ENCODE peak calls at places on chromosomes 5 and 9, in five cellular contexts. I is ovary; Y is left ventricle myocardium inferior; M is CD8-positive, alpha-beta T cell; A is uterus. J is an unnamed sample. For H3K4me1, the result is how much of the 10 kb centered on the place peaks cover.

GRCh38 chr5:58871648-58872242 is 288.9 kb downstream of the RAB3C start:
- DNase-seq in M (no peak), I (no peak), Y (no peak), A (no peak), J (no peak)

GRCh38 chr9:68546596-68547390 is 6.1 kb upstream of the TMEM252 start:
- DNase-seq in A (no peak), Y (no peak), I (no peak), M (no peak), J (no peak)

GRCh38 chr9:126690431-126691051 is 76.8 kb downstream of the LMX1B start:
- DNase-seq in I (no peak), Y (peak), A (no peak), M (peak), J (no peak)

GRCh38 chr5:159402328-159402727 is 72.0 kb upstream of the IL12B start:
- DNase-seq in I (no peak), M (no peak), Y (no peak), A (no peak), J (no peak)

GRCh38 chr5:68529581-68529980 is 314.0 kb downstream of the PIK3R1 start:
- DNase-seq in Y (no peak), A (no peak), I (no peak), M (no peak), J (no peak)

GRCh38 chr5:116115163-116115562 is 30.3 kb downstream of the COMMD10 start:
- DNase-seq in Y (no peak), A (no peak), I (no peak), M (no peak), J (no peak)

GRCh38 chr5:90640484-90641059 is 82.0 kb downstream of the ADGRV1 start:
- DNase-seq in A (no peak), I (no peak), Y (no peak), M (no peak), J (no peak)

GRCh38 chr5:178106556-178107239 is 6.6 kb upstream of the N4BP3 start:
- DNase-seq in Y (no peak), M (no peak), I (no peak), A (no peak), J (no peak)

GRCh38 chr5:114122852-114123251 is 239.0 kb upstream of the KCNN2 start:
- DNase-seq in Y (no peak), A (no peak), M (no peak), I (no peak), J (no peak)

GRCh38 chr5:9604416-9604815 is 25.7 kb downstream of the TAS2R1 start:
- DNase-seq in Y (no peak), M (no peak), I (no peak), A (no peak), J (no peak)

GRCh38 chr9:27785714-27786100 is 212.4 kb upstream of the C9orf72 start:
- DNase-seq in Y (no peak), M (no peak), I (no peak), A (no peak), J (no peak)

GRCh38 chr5:95043648-95044047 is 241.2 kb downstream of the MCTP1 start:
- DNase-seq in M (no peak), I (no peak), Y (no peak), A (no peak), J (no peak)

GRCh38 chr5:111792659-111793058 is 35.7 kb upstream of the NREP start:
- DNase-seq in Y (no peak), A (no peak), I (no peak), M (no peak), J (no peak)

GRCh38 chr9:108885643-108886348 is 23.7 kb downstream of the ACTL7A start:
- DNase-seq in M (peak), A (no peak), I (peak), Y (no peak), J (no peak)

GRCh38 chr5:142652563-142652962 is 33.3 kb downstream of the FGF1 start:
- DNase-seq in A (no peak), M (no peak), Y (no peak), I (no peak), J (no peak)

GRCh38 chr9:131583836-131584555 is 38.7 kb downstream of the PRRT1B start:
- DNase-seq in M (no peak), A (no peak), I (no peak), Y (no peak), J (no peak)

GRCh38 chr9:137045294-137046093 is 483 bp downstream of the NPDC1 start:
- DNase-seq in Y (no peak), M (no peak), I (peak), A (no peak), J (no peak)
- H3K4me3 ChIP-seq in Y (peak), M (peak), I (peak), A (peak), J (peak)

GRCh38 chr5:7468742-7469141 is 72.8 kb downstream of the ADCY2 start:
- DNase-seq in A (no peak), I (no peak), M (no peak), Y (no peak), J (no peak)
- TF ChIP-seq CTCF in A (no peak), I (no peak), M (no peak), Y (no peak), J (no peak)

GRCh38 chr9:89065921-89066320 is 74.7 kb downstream of the S1PR3 start:
- DNase-seq in M (no peak), Y (no peak), A (no peak), I (no peak), J (no peak)
- H3K4me1 ChIP-seq in M (under half), Y (under half), A (under half), I (under half), J (under half)

DNA sequence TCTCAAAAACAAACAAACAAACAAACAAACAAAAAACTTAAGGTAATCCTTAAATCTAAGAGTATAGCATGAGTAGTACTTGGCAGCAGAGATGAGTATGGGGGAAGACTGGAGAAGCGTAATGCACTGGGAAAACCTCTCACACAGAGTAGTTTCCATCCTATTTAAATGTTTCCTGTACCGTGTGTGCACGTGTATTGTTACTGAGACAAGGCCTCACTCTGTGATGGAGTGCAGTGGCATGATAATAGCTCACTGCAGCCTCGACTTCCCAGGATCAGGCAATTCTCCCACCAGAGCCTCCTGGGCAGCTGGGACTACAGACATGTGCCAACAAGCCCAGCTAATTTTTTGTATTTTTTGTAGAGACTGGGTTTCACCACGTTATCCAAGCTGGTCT is 2.9 kb downstream of the UIMC1 start:
- DNase-seq in A (no peak), I (no peak), M (no peak), Y (no peak), J (no peak)
- H3K4me3 ChIP-seq in A (no peak), I (no peak), M (no peak), Y (no peak), J (no peak)

DNA sequence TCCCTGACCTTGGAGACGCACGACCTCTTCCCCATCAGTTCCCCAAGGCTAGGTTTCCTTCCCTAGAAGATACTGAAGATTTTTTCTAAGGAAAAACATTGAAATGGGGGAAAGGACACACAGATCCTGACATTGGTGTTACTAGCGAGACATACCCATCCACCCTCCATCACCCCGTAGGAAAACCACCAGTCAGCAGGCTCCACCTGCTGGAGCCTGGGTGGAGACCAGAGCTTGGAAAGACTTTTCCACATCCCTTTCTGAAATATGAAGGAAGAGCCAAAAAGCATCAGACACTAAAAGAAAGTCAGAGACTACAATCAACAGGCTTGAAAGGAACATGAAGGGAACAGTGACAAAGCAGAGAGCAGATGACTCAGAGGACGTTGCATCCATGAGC is 638.0 kb downstream of the IRX1 start:
- DNase-seq in I (no peak), M (no peak), Y (no peak), A (no peak), J (no peak)
- TF ChIP-seq CTCF in I (no peak), M (no peak), Y (peak), A (no peak), J (no peak)

DNA sequence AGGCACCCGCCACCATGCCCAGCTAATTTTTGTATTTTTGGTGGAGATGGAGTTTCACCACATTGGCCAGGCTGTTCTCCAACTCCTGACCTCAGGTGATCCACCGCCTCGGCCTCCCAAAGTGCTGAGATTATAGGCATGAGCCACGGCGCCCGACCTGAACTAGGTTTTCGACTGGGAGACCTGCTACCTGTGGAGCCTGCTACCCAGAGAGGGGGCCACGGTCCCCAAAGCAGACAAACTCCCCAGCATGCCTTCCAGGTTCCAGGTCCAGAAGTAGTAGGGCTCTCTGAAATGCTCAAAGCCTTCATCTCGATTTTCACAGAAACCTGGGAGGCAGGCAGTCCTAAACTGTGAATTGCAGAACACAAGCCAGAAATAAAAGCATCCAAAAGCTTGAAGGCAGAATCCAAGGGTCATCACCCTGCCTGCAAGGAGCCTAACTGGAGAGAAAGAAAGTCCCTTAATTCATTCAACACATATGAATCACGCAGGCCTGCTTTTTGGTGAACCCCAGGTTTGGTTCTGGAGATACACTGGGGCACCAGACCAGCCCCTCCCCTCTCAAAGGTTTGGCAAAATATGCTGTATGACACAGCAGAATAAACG is 4.6 kb upstream of the IRF1 start:
- DNase-seq in M (no peak), A (no peak), Y (no peak), I (peak), J (no peak)
- H3K4me1 ChIP-seq in M (half or more), A (under half), Y (half or more), I (under half), J (under half)

GRCh38 chr5:150167163-150167798 is 703 bp downstream of the CDX1 start:
- DNase-seq in I (no peak), Y (no peak), A (no peak), M (no peak), J (no peak)
- H3K4me3 ChIP-seq in I (peak), Y (no peak), A (no peak), M (no peak), J (no peak)

GRCh38 chr9:86102626-86103025 is 3.3 kb upstream of the GOLM1 start:
- DNase-seq in I (no peak), A (no peak), Y (no peak), M (no peak), J (no peak)

GRCh38 chr9:86096382-86096781 is 3.0 kb downstream of the GOLM1 start:
- DNase-seq in M (no peak), Y (no peak), I (no peak), A (no peak), J (no peak)

GRCh38 chr9:86097510-86098224 is 1.7 kb downstream of the GOLM1 start:
- DNase-seq in M (no peak), I (no peak), Y (no peak), A (no peak), J (no peak)

GRCh38 chr9:86099695-86100364 is 472 bp upstream of the GOLM1 start:
- DNase-seq in Y (peak), M (peak), I (peak), A (peak), J (no peak)

DNA sequence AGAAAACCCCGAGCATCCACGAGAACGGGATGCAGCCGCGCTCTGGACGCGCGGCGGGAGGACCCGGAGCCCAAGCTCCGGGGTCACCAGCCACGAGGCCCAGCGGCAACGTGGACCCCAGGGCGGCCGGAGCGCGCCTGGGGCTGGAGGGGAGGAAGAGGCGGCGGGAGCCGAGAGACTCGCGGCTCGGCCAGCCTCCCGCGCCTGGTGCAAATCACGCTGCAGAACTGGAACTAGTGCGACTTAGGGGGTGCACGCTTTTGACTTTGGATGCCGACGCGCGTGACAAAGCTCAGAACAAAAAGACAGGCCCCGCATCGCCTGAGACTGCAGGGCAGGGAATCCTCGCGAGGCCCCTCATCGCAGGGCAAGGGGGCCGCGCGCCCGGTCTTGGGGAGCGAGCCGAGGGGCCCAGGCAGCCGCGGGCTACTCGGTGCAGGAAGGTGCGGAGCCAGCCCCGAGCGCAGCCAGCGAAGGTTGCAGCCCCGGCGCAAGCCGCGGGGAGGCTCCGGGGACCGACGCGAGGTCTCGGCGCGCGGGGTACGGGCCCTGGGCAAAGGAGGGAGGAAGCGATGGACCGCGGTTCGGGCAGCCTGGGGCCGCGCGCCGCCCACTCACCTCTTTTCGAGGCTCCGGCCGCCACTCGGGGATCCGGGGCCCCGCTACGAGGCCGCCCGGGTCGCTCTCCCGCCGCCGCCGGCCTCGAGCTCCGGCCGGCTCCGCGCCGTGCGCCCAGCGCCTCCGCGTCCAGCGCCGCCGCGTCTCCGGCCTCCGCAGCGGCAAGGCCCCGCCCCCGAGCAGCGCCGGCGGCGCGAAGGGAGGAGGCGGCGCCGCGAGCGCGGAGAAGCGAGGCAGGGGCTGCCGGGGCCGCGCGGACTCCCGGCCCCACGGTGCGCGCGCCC is at the start of gene GOLM1:
- DNase-seq in M (peak), I (peak), Y (peak), A (peak), J (no peak)
- TF ChIP-seq CTCF in M (no peak), I (no peak), Y (no peak), A (peak), J (no peak)

GRCh38 chr5:145887217-145887616 is 14.4 kb upstream of the GRXCR2 start:
- DNase-seq in M (no peak), A (no peak), Y (no peak), I (no peak), J (no peak)

GRCh38 chr5:145889611-145890010 is 16.8 kb upstream of the GRXCR2 start:
- DNase-seq in A (no peak), Y (no peak), M (no peak), I (no peak), J (no peak)

GRCh38 chr5:145887976-145888574 is 15.3 kb upstream of the GRXCR2 start:
- DNase-seq in I (no peak), A (no peak), Y (no peak), M (no peak), J (no peak)
- H3K4me1 ChIP-seq in I (under half), A (under half), Y (under half), M (under half), J (under half)